ENCODE peak calls at places on chromosomes 5 and 9, in seven cellular contexts. F is neural progenitor cell, P is GM23338, H is hepatocyte, M is HCT116, Y is PC-3, X is MM.1S. E is an unnamed sample.

GRCh38 chr5:141476132-141476909 is 555 bp downstream of the PCDHGC3 start:
- DNase-seq in F (peak; percentile 75), P (peak; percentile 64), H (peak; percentile 62), M (no peak), Y (no peak), X (peak; percentile 16), E (peak; percentile 89)

GRCh38 chr5:134041570-134042411 is 37.0 kb upstream of the VDAC1 start:
- DNase-seq in F (no peak), P (no peak), H (no peak), M (no peak), Y (no peak), X (no peak), E (no peak)

GRCh38 chr9:121842612-121842978 is 191.2 kb downstream of the DAB2IP start:
- DNase-seq in F (no peak), P (no peak), H (peak; percentile 25), M (no peak), Y (peak; percentile 60), X (no peak), E (peak; percentile 76)

GRCh38 chr5:10567781-10568321 is 4.0 kb downstream of the ANKRD33B start:
- DNase-seq in F (peak; percentile 36), P (no peak), H (no peak), M (no peak), Y (no peak), X (no peak), E (peak; percentile 54)

GRCh38 chr9:137315581-137316011 is 13.5 kb upstream of the NRARP start:
- DNase-seq in F (no peak), P (no peak), H (no peak), M (no peak), Y (no peak), X (no peak), E (no peak)

GRCh38 chr5:61768692-61769281 is 436.7 kb downstream of the ZSWIM6 start:
- DNase-seq in F (peak; percentile 69), P (peak; percentile 89), H (peak; percentile 69), M (peak; percentile 63), Y (peak; percentile 53), X (peak; percentile 19), E (peak; percentile 38)

GRCh38 chr9:121748727-121749546 is 97.5 kb downstream of the DAB2IP start:
- DNase-seq in F (no peak), P (no peak), H (no peak), M (no peak), Y (no peak), X (no peak), E (peak; percentile 69)

GRCh38 chr5:176693477-176693851 is 46.2 kb downstream of the TSPAN17 start:
- DNase-seq in F (no peak), P (no peak), H (no peak), M (no peak), Y (no peak), X (no peak), E (no peak)

GRCh38 chr9:132648283-132648682 is 21.5 kb downstream of the DDX31 start:
- DNase-seq in F (no peak), P (no peak), H (no peak), M (no peak), Y (no peak), X (no peak), E (no peak)

GRCh38 chr5:149406203-149406978 is 27.3 kb upstream of the IL17B start:
- DNase-seq in F (peak; percentile 21), P (peak; percentile 79), H (no peak), M (no peak), Y (no peak), X (no peak), E (peak; percentile 86)

GRCh38 chr9:88773627-88774244 is 217.5 kb upstream of the S1PR3 start:
- DNase-seq in F (peak; percentile 61), P (no peak), H (no peak), M (no peak), Y (no peak), X (no peak), E (peak; percentile 50)

GRCh38 chr5:53303105-53303504 is 177.3 kb upstream of the FST start:
- DNase-seq in F (no peak), P (no peak), H (no peak), M (no peak), Y (peak; percentile 51), X (no peak), E (peak; percentile 89)

GRCh38 chr5:74916831-74917710 is 50.9 kb upstream of the FAM169A start:
- DNase-seq in F (no peak), P (no peak), H (peak; percentile 73), M (no peak), Y (peak; percentile 78), X (no peak), E (peak; percentile 14)

GRCh38 chr5:179271821-179272325 is 73.4 kb downstream of the ADAMTS2 start:
- DNase-seq in F (no peak), P (no peak), H (no peak), M (no peak), Y (no peak), X (no peak), E (no peak)

GRCh38 chr9:114198249-114199040 is 43.1 kb downstream of the COL27A1 start:
- DNase-seq in F (no peak), P (no peak), H (no peak), M (no peak), Y (no peak), X (no peak), E (no peak)

GRCh38 chr9:4137234-4137633 is 162.6 kb downstream of the GLIS3 start:
- DNase-seq in F (no peak), P (peak; percentile 44), H (peak; percentile 51), M (peak; percentile 85), Y (peak; percentile 96), X (no peak), E (peak; percentile 90)

GRCh38 chr5:51383494-51384081 is 340 bp downstream of the ISL1 start:
- DNase-seq in F (peak; percentile 35), P (no peak), H (no peak), M (no peak), Y (no peak), X (no peak), E (no peak)

DNA sequence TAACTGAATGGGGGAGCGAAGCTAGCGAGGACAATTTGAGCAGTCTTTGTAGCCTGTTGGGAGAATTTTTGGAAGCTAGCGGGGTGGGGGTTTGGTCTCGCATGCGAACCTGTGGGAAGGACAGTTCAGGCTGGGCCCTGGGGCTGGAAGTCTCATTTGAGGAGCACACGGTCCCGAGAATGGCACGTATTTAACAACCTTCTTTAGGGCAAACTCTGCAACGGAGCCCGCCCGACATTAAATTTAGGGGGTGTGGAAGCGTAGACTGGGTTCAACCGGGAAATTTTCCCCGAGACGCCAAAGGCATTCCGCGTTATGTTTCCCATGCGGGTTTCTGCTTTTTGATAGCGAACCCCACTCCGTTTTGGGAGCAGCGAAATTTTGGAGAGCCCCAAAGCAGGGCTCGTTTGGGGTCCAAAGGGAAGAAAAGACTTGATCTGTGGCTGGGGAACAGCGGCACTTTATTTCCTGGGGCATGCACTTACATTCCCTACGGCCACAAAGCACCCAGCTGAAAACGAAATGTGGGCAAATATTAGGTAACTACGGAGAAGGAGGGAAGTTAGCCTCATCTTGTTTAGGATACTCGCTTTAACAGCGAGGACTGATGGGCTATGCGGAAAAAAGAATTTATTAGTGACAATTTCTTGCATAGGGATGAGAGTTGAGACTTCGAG is 35.3 kb upstream of the NFIB start:
- DNase-seq in F (peak; percentile 49), P (no peak), H (no peak), M (no peak), Y (no peak), X (no peak), E (no peak)
- TF ChIP-seq EZH2 in F (peak; percentile 93), P (peak; percentile 75), H (peak; percentile 73), M (no peak), Y (no peak), X (no peak), E (no peak)

GRCh38 chr5:143066556-143067281 is 296.5 kb downstream of the ARHGAP26 start:
- DNase-seq in F (no peak), P (no peak), H (no peak), M (no peak), Y (no peak), X (peak; percentile 27), E (peak; percentile 61)
- TF ChIP-seq EZH2phosphoT487 in F (no peak), P (no peak), H (no peak), M (no peak), Y (no peak), X (no peak), E (no peak)

GRCh38 chr9:109382585-109382984 is 61.7 kb upstream of the EPB41L4B start:
- DNase-seq in F (no peak), P (no peak), H (no peak), M (no peak), Y (no peak), X (no peak), E (no peak)
- H3K4me2 ChIP-seq in F (no peak overlapping the region), P (no peak overlapping the region), H (no peak overlapping the region), M (no peak overlapping the region), Y (no peak overlapping the region), X (no peak overlapping the region), E (no peak overlapping the region)

DNA sequence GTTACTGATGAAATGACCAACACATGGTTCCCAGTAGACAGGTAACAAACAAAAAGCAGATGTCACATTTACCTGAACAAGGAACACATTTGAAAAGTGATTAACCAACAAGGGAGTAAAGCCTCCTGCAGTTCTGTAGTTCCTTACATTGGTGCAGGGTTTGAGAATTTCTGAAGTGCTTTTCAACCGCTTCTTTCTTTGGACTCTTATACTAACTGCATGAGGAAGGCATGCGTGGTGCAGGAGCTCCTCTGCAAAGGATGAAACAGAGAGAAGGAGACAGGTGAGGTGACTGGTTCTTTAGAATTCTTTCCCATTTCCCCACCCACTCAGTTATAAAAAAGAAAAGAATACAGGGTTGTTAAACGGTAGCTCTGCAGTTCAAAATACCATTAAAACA is 4.6 kb upstream of the IL9 start:
- DNase-seq in F (no peak), P (no peak), H (no peak), M (no peak), Y (no peak), X (no peak), E (no peak)
- TF ChIP-seq EZH2 in F (no peak), P (no peak), H (no peak), M (no peak), Y (no peak), X (no peak), E (no peak)

DNA sequence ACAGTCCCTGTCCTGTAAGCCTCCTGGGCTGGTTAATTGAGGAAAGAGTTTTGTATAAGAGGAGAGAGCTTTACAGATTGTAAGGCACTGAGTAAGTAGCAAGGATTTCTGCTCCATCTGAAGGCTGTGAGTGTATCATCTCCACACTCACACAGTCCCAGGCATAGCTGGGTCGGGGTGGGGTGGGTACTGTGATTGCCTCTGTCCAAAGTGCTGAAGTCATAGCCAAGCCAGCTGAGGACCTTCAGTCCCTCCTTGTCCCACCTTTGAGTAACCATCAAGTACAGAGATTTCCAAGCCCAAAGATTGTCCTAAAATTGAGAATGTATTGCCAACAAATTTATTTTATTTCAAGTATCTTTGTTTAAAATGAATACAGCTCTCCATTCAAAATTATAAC is 5.5 kb upstream of the DNAJB5 start:
- DNase-seq in F (peak; percentile 87), P (peak; percentile 74), H (peak; percentile 80), M (no peak), Y (peak; percentile 40), X (peak; percentile 36), E (peak; percentile 55)
- TF ChIP-seq EZH2phosphoT487 in F (no peak), P (no peak), H (no peak), M (no peak), Y (no peak), X (no peak), E (no peak)

DNA sequence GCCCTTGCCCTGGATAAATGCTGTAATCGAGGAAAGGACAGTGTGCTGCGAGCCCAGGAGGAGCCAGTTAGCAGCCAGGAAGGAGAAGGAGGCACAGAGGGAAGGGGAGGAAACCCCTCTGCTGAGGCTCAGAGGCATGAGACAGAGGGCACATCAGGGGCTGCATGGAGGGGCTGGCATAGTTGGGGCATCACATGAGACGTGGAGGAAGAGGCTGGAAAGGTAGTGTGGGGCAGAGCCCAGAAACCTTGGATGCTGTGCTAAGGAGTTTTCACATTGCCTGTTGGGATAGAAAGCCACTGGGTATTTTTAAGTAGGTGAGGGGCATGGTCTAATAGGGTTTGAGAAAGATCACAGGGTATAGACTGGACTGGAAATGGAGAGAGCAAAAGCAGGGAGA is 32.9 kb upstream of the ANGPTL2 start:
- DNase-seq in F (no peak), P (no peak), H (no peak), M (no peak), Y (no peak), X (no peak), E (no peak)
- H3K4me2 ChIP-seq in F (no peak overlapping the region), P (no peak overlapping the region), H (no peak overlapping the region), M (no peak overlapping the region), Y (no peak overlapping the region), X (peak overlapping the region; percentile 62), E (peak overlapping the region; percentile 74)

E was measured in GM23248.